ENCODE peak calls at places on chromosomes 4 and X, in eight cellular contexts. L is activated CD8-positive, alpha-beta T cell treated with anti-CD3 and anti-CD28 coated beads for 36 hours; O is AG10803; I is BE2C; N is fibroblast of lung; K is hepatocyte; W is vagina; A is RWPE1. X is an unnamed sample.

GRCh38 chrX:125203379-125203736 is 116.3 kb upstream of the TEX13C start:
- DNase-seq in I (no peak), N (no peak), O (no peak), A (no peak), K (no peak), L (no peak), W (no peak), X (peak)

GRCh38 chr4:47816748-47817147 is 21.1 kb downstream of the CORIN start:
- DNase-seq in I (no peak), O (no peak), K (no peak), W (no peak), A (no peak), L (no peak), N (no peak), X (no peak)

GRCh38 chr4:142181021-142181420 is 544.6 kb downstream of the IL15 start:
- DNase-seq in I (no peak), O (no peak), A (no peak), N (no peak), W (no peak), K (no peak), L (no peak), X (no peak)

GRCh38 chrX:21004835-21005234 is 369.4 kb upstream of the CNKSR2 start:
- DNase-seq in O (peak), L (no peak), A (peak), N (no peak), I (no peak), W (no peak), K (no peak), X (no peak)

GRCh38 chr4:53905935-53906377 is 158.4 kb downstream of the CHIC2 start:
- DNase-seq in K (peak), W (no peak), I (peak), N (peak), O (peak), A (no peak), L (peak), X (peak)

GRCh38 chrX:56783450-56783831 is 54.4 kb downstream of the NBDY start:
- DNase-seq in K (no peak), W (no peak), N (no peak), O (no peak), L (no peak), A (no peak), I (no peak), X (peak)

GRCh38 chr4:102758241-102758871 is 2.4 kb downstream of the MANBA start:
- DNase-seq in N (no peak), W (no peak), K (no peak), O (no peak), A (no peak), L (no peak), I (no peak), X (no peak)

GRCh38 chrX:135740683-135741149 is 27.3 kb downstream of the CT45A3 start:
- DNase-seq in N (no peak), W (no peak), L (peak), O (no peak), K (no peak), I (peak), A (peak), X (peak)

GRCh38 chr4:88244821-88245579 is 39.4 kb downstream of the PPM1K start:
- DNase-seq in I (no peak), O (no peak), A (no peak), K (no peak), W (no peak), N (no peak), L (peak), X (no peak)

GRCh38 chr4:136768925-136769275 is 763.4 kb downstream of the PCDH18 start:
- DNase-seq in K (no peak), L (no peak), A (no peak), O (no peak), I (no peak), N (no peak), W (no peak), X (no peak)

GRCh38 chr4:1241936-1242505 is 6.9 kb downstream of the CTBP1 start:
- DNase-seq in O (no peak), K (peak), W (no peak), N (no peak), I (peak), L (no peak), A (no peak), X (peak)

GRCh38 chrX:43559643-43560042 is 96.5 kb upstream of the MAOA start:
- DNase-seq in O (peak), K (peak), L (peak), A (peak), W (no peak), I (peak), N (peak), X (peak)

GRCh38 chr4:110840221-110840654 is 217.4 kb upstream of the PITX2 start:
- DNase-seq in I (no peak), L (no peak), N (peak), A (peak), W (no peak), K (no peak), O (peak), X (no peak)

GRCh38 chrX:39772057-39772832 is 325.5 kb downstream of the BCOR start:
- DNase-seq in N (peak), W (no peak), L (peak), K (peak), I (no peak), A (peak), O (no peak), X (peak)

GRCh38 chr4:5125326-5125725 is 74.0 kb downstream of the STK32B start:
- DNase-seq in L (no peak), N (no peak), W (no peak), A (no peak), O (no peak), I (peak), K (no peak), X (no peak)

GRCh38 chr4:1683371-1683902 is 676 bp downstream of the FAM53A start:
- DNase-seq in N (peak), O (peak), I (no peak), A (peak), W (no peak), L (peak), K (peak), X (peak)

GRCh38 chr4:186021461-186022167 is 47.3 kb upstream of the TLR3 start:
- DNase-seq in I (peak), N (peak), L (peak), K (peak), O (peak), W (no peak), A (peak), X (peak)
- TF ChIP-seq CTCF in I (peak), N (peak), L (peak), K (peak), O (peak), W (no peak), A (peak), X (peak)

DNA sequence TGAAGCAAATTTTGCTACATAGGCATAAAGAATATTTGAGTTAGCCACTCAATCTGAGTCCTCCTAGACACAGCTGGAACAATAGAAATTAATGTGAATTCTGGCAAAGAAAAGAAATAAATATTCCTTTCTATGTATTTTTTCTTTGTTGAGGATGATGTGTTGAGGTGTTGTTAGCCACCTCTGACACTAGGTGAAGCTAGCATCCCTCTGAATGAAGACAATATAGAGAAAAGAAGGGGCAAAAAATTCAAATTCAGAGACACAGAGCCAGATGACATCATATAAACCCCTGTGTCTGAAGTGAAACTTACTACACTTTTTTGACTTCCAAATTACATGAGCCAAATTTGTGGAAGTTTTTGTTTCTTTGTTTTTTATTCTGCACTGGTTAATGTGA is 34.6 kb upstream of the TMPRSS11D start:
- DNase-seq in K (no peak), N (no peak), L (no peak), O (no peak), A (peak), I (no peak), W (no peak), X (no peak)
- TF ChIP-seq CTCF in K (peak), N (no peak), L (no peak), O (peak), A (peak), I (peak), W (no peak), X (no peak)

GRCh38 chrX:22666441-22666840 is 333.3 kb upstream of the DDX53 start:
- DNase-seq in I (peak), W (no peak), A (no peak), K (peak), L (peak), N (peak), O (no peak), X (no peak)
- TF ChIP-seq CTCF in I (peak), W (no peak), A (no peak), K (no peak), L (no peak), N (peak), O (peak), X (no peak)

DNA sequence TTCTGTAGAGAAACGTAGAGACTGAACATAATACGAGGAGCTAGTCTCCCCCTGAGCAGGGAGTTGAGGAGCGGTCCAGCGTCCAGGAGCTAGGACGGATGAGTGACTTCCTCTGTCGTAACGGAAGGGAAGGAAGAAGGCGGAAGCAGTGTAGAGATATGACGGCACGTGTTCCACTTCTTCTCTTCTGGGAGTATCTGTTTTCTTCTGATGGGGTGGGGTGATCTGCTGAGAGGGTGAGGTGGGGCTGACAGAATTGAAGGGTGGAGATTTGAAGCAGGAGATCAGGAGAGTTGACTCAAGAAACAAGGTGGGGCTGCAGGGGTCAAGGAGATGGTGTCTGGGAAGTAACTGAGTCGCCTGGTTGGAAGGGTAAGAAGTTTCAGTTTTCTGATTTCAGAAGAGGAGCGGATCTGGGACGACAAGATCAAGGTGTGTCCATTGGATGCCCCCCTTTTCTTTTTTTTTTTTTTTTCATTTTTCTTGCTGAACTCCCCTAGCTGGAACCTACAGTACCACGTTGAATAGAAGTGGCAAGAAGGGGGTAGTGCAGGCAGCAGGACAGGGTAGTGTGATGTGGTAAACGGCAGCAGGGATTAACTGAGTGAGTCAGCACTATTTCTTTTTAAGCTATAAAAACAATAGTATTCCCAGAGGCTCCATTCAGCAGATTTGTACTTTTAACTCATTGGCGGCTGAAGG is 50.7 kb upstream of the SETD7 start:
- DNase-seq in L (peak), N (peak), I (no peak), A (no peak), O (peak), W (no peak), K (no peak), X (no peak)
- TF ChIP-seq CTCF in L (no peak), N (no peak), I (no peak), A (no peak), O (peak), W (no peak), K (no peak), X (no peak)